ENCODE peak calls at places on chromosomes 12 and 14, in seven cellular contexts. E is neuronal stem cell, O is endothelial cell of umbilical vein, L is GM23248, G is H9, H is MM.1S, M is PC-3. U is an unnamed sample.

GRCh38 chr12:49334681-49335080 is 2.3 kb downstream of the C1QL4 start:
- DNase-seq in E (no peak), O (no peak), L (no peak), G (no peak), H (no peak), M (no peak), U (no peak)

GRCh38 chr14:74324945-74325361 is 22.2 kb upstream of the ABCD4 start:
- DNase-seq in E (peak), O (peak), L (peak), G (peak), H (peak), M (peak), U (peak)

GRCh38 chr14:35362911-35363374 is 41.6 kb downstream of the NFKBIA start:
- DNase-seq in E (no peak), O (peak), L (no peak), G (no peak), H (no peak), M (no peak), U (peak)

GRCh38 chr14:51529731-51530130 is 122.0 kb upstream of the FRMD6 start:
- DNase-seq in E (no peak), O (no peak), L (no peak), G (no peak), H (no peak), M (no peak), U (no peak)

GRCh38 chr12:104974626-104975290 is 11.4 kb upstream of the NOPCHAP1 start:
- DNase-seq in E (no peak), O (no peak), L (peak), G (no peak), H (peak), M (peak), U (peak)

GRCh38 chr12:23950011-23950774 is 723 bp upstream of the SOX5 start:
- DNase-seq in E (peak), O (peak), L (peak), G (peak), H (no peak), M (no peak), U (peak)

GRCh38 chr14:68271996-68272395 is 452.4 kb downstream of the RAD51B start:
- DNase-seq in E (no peak), O (no peak), L (no peak), G (no peak), H (no peak), M (no peak), U (no peak)

GRCh38 chr12:131084341-131085011 is 130.8 kb downstream of the ADGRD1 start:
- DNase-seq in E (no peak), O (no peak), L (no peak), G (peak), H (no peak), M (no peak), U (no peak)

GRCh38 chr12:12612403-12612802 is 727 bp downstream of the CREBL2 start:
- DNase-seq in E (peak), O (peak), L (peak), G (no peak), H (peak), M (peak), U (peak)

GRCh38 chr14:51328089-51328941 is 88.3 kb downstream of the TMX1 start:
- DNase-seq in E (no peak), O (peak), L (peak), G (no peak), H (peak), M (peak), U (peak)

GRCh38 chr12:83826112-83826511 is 1086.5 kb downstream of the SLC6A15 start:
- DNase-seq in E (peak), O (peak), L (peak), G (peak), H (peak), M (peak), U (no peak)

GRCh38 chr14:101032433-101032832 is 128.9 kb upstream of the RTL1 start:
- DNase-seq in E (no peak), O (no peak), L (no peak), G (no peak), H (no peak), M (no peak), U (no peak)

GRCh38 chr12:111766608-111767361 is at the start of gene ALDH2:
- DNase-seq in E (peak), O (peak), L (peak), G (peak), H (no peak), M (no peak), U (peak)

GRCh38 chr14:41605550-41606248 is 977 bp upstream of the LRFN5 start:
- DNase-seq in E (peak), O (no peak), L (peak), G (peak), H (no peak), M (no peak), U (peak)

GRCh38 chr12:42463671-42464070 is 125.9 kb downstream of the PRICKLE1 start:
- DNase-seq in E (no peak), O (no peak), L (no peak), G (no peak), H (no peak), M (no peak), U (no peak)

GRCh38 chr12:42462486-42462885 is 127.1 kb downstream of the PRICKLE1 start:
- DNase-seq in E (no peak), O (no peak), L (no peak), G (no peak), H (no peak), M (no peak), U (no peak)

GRCh38 chr12:42458575-42458974 is 131.0 kb downstream of the PRICKLE1 start:
- DNase-seq in E (no peak), O (no peak), L (no peak), G (no peak), H (no peak), M (no peak), U (no peak)

GRCh38 chr12:42459336-42459847 is 130.2 kb downstream of the PRICKLE1 start:
- DNase-seq in E (no peak), O (no peak), L (no peak), G (peak), H (no peak), M (no peak), U (no peak)
- H2AFZ ChIP-seq in E (no peak), O (no peak), L (no peak), G (no peak), H (no peak), M (no peak), U (no peak)

GRCh38 chr12:71236133-71236660 is 78.4 kb upstream of the TSPAN8 start:
- DNase-seq in E (no peak), O (no peak), L (no peak), G (no peak), H (peak), M (no peak), U (no peak)
- H3K27ac ChIP-seq in E (no peak), O (no peak), L (no peak), G (no peak), H (no peak), M (no peak), U (no peak)

GRCh38 chr12:47814539-47815170 is 5.0 kb downstream of the HDAC7 start:
- DNase-seq in E (no peak), O (no peak), L (no peak), G (no peak), H (no peak), M (no peak), U (no peak)

GRCh38 chr12:47813491-47814196 is 6.1 kb downstream of the HDAC7 start:
- DNase-seq in E (peak), O (peak), L (no peak), G (peak), H (peak), M (no peak), U (no peak)

GRCh38 chr12:47811070-47811391 is 8.7 kb downstream of the HDAC7 start:
- DNase-seq in E (no peak), O (no peak), L (no peak), G (peak), H (no peak), M (no peak), U (no peak)

GRCh38 chr12:47811581-47812484 is 7.9 kb downstream of the HDAC7 start:
- DNase-seq in E (no peak), O (peak), L (peak), G (no peak), H (no peak), M (no peak), U (peak)

GRCh38 chr12:47812797-47813490 is 6.8 kb downstream of the HDAC7 start:
- DNase-seq in E (peak), O (peak), L (peak), G (peak), H (peak), M (peak), U (peak)
- H2AFZ ChIP-seq in E (peak), O (no peak), L (no peak), G (no peak), H (no peak), M (peak), U (no peak)

GRCh38 chr12:116520225-116520624 is 39.0 kb upstream of the MAP1LC3B2 start:
- DNase-seq in E (no peak), O (no peak), L (no peak), G (no peak), H (no peak), M (no peak), U (no peak)
- H3K27ac ChIP-seq in E (no peak), O (no peak), L (peak), G (no peak), H (no peak), M (no peak), U (no peak)

GRCh38 chr12:54378791-54379400 is 5.6 kb downstream of the ZNF385A start:
- DNase-seq in E (no peak), O (peak), L (peak), G (peak), H (peak), M (peak), U (no peak)
- H2AFZ ChIP-seq in E (peak), O (peak), L (peak), G (no peak), H (peak), M (peak), U (peak)

GRCh38 chr14:88005050-88005481 is at the start of gene GPR65:
- DNase-seq in E (no peak), O (no peak), L (peak), G (no peak), H (no peak), M (no peak), U (no peak)
- H3K27ac ChIP-seq in E (no peak), O (no peak), L (no peak), G (no peak), H (no peak), M (no peak), U (no peak)

GRCh38 chr12:101694297-101694848 is 3.1 kb upstream of the CHPT1 start:
- DNase-seq in E (no peak), O (no peak), L (no peak), G (no peak), H (no peak), M (no peak), U (no peak)
- H2AFZ ChIP-seq in E (no peak), O (no peak), L (no peak), G (no peak), H (no peak), M (no peak), U (no peak)

DNA sequence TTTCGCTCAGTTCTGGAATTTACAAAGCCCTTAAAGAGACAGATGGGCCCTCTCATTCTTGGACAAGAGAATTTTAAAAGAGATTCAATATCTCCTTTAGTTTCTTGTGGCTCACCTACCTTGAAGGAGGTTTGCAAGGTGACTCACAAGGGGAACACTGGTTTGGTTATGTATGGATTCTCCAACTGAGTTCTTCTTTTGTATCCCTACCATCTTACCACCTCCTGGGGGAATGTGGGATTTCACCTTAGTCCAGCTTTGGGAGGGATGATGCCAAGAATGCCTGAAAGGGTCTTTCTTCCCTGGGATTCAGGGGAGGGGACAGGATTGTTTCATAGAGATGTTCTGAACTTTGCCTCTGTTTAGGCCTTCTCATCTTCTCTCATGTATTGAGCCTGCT is 3.7 kb downstream of the PPP4R4 start:
- DNase-seq in E (no peak), O (no peak), L (no peak), G (no peak), H (no peak), M (peak), U (no peak)
- H3K27ac ChIP-seq in E (no peak), O (no peak), L (no peak), G (no peak), H (no peak), M (no peak), U (no peak)

GRCh38 chr12:70744133-70744532 is 106.9 kb upstream of the PTPRB start:
- DNase-seq in E (no peak), O (no peak), L (peak), G (no peak), H (no peak), M (peak), U (peak)
- H2AFZ ChIP-seq in E (no peak), O (no peak), L (no peak), G (no peak), H (no peak), M (peak), U (no peak)

GRCh38 chr14:64968167-64968566 is 4.0 kb downstream of the RAB15 start:
- DNase-seq in E (no peak), O (no peak), L (no peak), G (no peak), H (no peak), M (no peak), U (no peak)
- H3K27ac ChIP-seq in E (no peak), O (no peak), L (no peak), G (no peak), H (peak), M (no peak), U (no peak)

U was measured in astrocyte.